ENCODE peak calls at places on chromosomes 12 and 14, in eight cellular contexts. L is left lung; B is CD4-positive, alpha-beta T cell; Y is body of pancreas; O is prostate gland; K is CD4-positive, alpha-beta memory T cell; R is left ventricle myocardium inferior; A is right atrium auricular region. C is an unnamed sample.

GRCh38 chr14:26173581-26173980 is 424.3 kb downstream of the NOVA1 start:
- DNase-seq in Y (no peak), B (no peak), A (no peak), K (no peak), O (no peak), L (no peak), R (no peak), C (no peak)

GRCh38 chr12:18502422-18502821 is 235.4 kb downstream of the PLCZ1 start:
- DNase-seq in K (no peak), R (no peak), A (no peak), L (no peak), O (no peak), Y (no peak), B (no peak), C (no peak)

GRCh38 chr12:102462803-102463499 is 17.4 kb downstream of the IGF1 start:
- DNase-seq in R (no peak), K (no peak), A (no peak), L (no peak), O (no peak), Y (no peak), B (no peak), C (no peak)

GRCh38 chr12:80769553-80770140 is 52.9 kb downstream of the MYF5 start:
- DNase-seq in B (no peak), O (no peak), R (no peak), A (no peak), L (no peak), K (no peak), Y (no peak), C (no peak)

GRCh38 chr12:65827827-65828231 is 3.5 kb downstream of the HMGA2 start:
- DNase-seq in Y (no peak), K (no peak), R (no peak), O (no peak), L (no peak), A (no peak), B (no peak), C (no peak)

GRCh38 chr12:988616-989015 is 2.4 kb upstream of the ERC1 start:
- DNase-seq in K (no peak), R (no peak), A (no peak), O (no peak), L (no peak), B (no peak), Y (no peak), C (no peak)

GRCh38 chr14:85380891-85381290 is 149.1 kb upstream of the FLRT2 start:
- DNase-seq in Y (no peak), O (no peak), R (no peak), K (no peak), B (no peak), L (no peak), A (no peak), C (no peak)

GRCh38 chr14:90266441-90267154 is 10.2 kb downstream of the PSMC1 start:
- DNase-seq in K (no peak), A (peak; percentile 49), Y (no peak), O (no peak), B (no peak), R (no peak), L (no peak), C (no peak)

GRCh38 chr14:103094406-103095209 is at the start of gene EXOC3L4:
- DNase-seq in A (no peak), L (peak; percentile 65), O (no peak), R (no peak), B (no peak), K (no peak), Y (no peak), C (no peak)

GRCh38 chr12:12714276-12715001 is 2.7 kb upstream of the CDKN1B start:
- DNase-seq in L (no peak), Y (peak; percentile 56), R (no peak), B (peak; percentile 63), O (peak; percentile 59), K (peak; percentile 83), A (no peak), C (peak; percentile 46)

GRCh38 chr12:103632554-103633216 is 45.6 kb downstream of the STAB2 start:
- DNase-seq in R (no peak), A (peak; percentile 58), B (peak; percentile 2), L (peak; percentile 57), O (peak; percentile 16), Y (peak; percentile 18), K (peak; percentile 8), C (peak; percentile 9)

GRCh38 chr12:113788020-113788856 is 177.9 kb downstream of the RBM19 start:
- DNase-seq in R (no peak), K (no peak), O (no peak), L (no peak), B (no peak), Y (no peak), A (no peak), C (no peak)

GRCh38 chr12:91866566-91866965 is 279.1 kb downstream of the BTG1 start:
- DNase-seq in L (no peak), Y (no peak), A (no peak), B (no peak), K (no peak), R (no peak), O (no peak), C (no peak)

GRCh38 chr14:99266181-99267178 is 5.5 kb downstream of the BCL11B start:
- DNase-seq in Y (peak; percentile 70), A (peak; percentile 73), B (peak; percentile 88), R (peak; percentile 68), O (peak; percentile 78), K (peak; percentile 87), L (peak; percentile 94), C (peak; percentile 76)

GRCh38 chr12:53750812-53751335 is 905 bp downstream of the CISTR start:
- DNase-seq in R (peak; percentile 32), B (no peak), Y (peak; percentile 48), A (no peak), L (no peak), O (no peak), K (peak; percentile 28), C (no peak)

GRCh38 chr14:53880761-53881160 is 75.9 kb downstream of the BMP4 start:
- DNase-seq in L (no peak), Y (no peak), R (no peak), K (no peak), A (no peak), B (no peak), O (no peak), C (no peak)

GRCh38 chr14:36508418-36509051 is 11.5 kb downstream of the NKX2-1 start:
- DNase-seq in K (no peak), A (no peak), B (no peak), Y (no peak), O (no peak), R (no peak), L (peak; percentile 86), C (no peak)

GRCh38 chr12:16036073-16036472 is 124.9 kb downstream of the DERA start:
- DNase-seq in L (no peak), R (no peak), Y (no peak), O (no peak), K (no peak), B (no peak), A (no peak), C (no peak)

GRCh38 chr12:65501093-65501621 is 222.7 kb downstream of the MSRB3 start:
- DNase-seq in A (no peak), K (no peak), Y (peak; percentile 19), O (no peak), R (peak; percentile 79), L (no peak), B (no peak), C (no peak)

GRCh38 chr14:23544511-23545447 is 6.8 kb downstream of the ZFHX2 start:
- DNase-seq in A (peak; percentile 73), R (peak; percentile 61), Y (no peak), L (peak; percentile 71), B (no peak), O (no peak), K (no peak), C (no peak)

GRCh38 chr14:22648506-22648905 is 4.4 kb upstream of the OR6J1 start:
- DNase-seq in B (no peak), A (no peak), Y (no peak), K (no peak), L (no peak), R (no peak), O (no peak), C (no peak)

GRCh38 chr14:24339284-24340151 is at the start of gene RIPK3:
- DNase-seq in B (peak; percentile 74), R (peak; percentile 47), K (peak; percentile 68), Y (peak; percentile 63), A (no peak), L (peak; percentile 94), O (no peak), C (peak; percentile 51)

GRCh38 chr14:28157887-28158791 is 608.4 kb upstream of the FOXG1 start:
- DNase-seq in O (no peak), L (peak; percentile 69), A (no peak), Y (no peak), K (no peak), R (no peak), B (no peak), C (no peak)

GRCh38 chr12:37672655-37673260 is 643.8 kb upstream of the ALG10B start:
- DNase-seq in K (no peak), O (no peak), R (no peak), Y (no peak), B (no peak), A (no peak), L (no peak), C (no peak)
- H3K9me3 ChIP-seq in K (no peaks in the 10 kb centered on the region), O (no peaks in the 10 kb centered on the region), R (peaks cover 32% of the 10 kb centered on the region), Y (no peaks in the 10 kb centered on the region), B (no peaks in the 10 kb centered on the region), A (no peaks in the 10 kb centered on the region), L (no peaks in the 10 kb centered on the region), C (no peaks in the 10 kb centered on the region)

DNA sequence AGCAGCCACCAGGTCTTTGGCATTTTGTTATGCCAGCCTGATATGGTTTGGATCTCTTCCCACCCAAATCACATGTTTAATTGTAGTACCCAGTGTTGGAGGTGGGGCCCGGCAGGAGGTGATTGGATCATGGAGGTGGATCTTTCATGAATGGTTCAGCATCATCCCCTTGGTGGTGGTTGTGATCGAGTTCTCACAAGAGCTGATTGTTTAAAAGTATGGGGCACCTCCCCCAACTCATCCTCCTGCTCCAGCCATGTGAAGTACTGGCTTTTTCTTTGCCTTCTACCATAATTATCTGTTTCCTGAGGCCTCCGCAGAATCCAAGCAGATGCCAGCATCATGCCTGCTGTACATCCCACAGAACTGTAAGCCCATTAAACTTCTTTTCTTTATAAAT is 12.8 kb upstream of the PRKD1 start:
- DNase-seq in K (no peak), L (no peak), R (no peak), O (no peak), A (no peak), B (no peak), Y (no peak), C (no peak)
- H3K9me3 ChIP-seq in K (peaks cover 5% of the 10 kb centered on the region), L (no peaks in the 10 kb centered on the region), R (peaks cover 17% of the 10 kb centered on the region), O (no peaks in the 10 kb centered on the region), A (no peaks in the 10 kb centered on the region), B (peaks cover 3% of the 10 kb centered on the region), Y (no peaks in the 10 kb centered on the region), C (no peaks in the 10 kb centered on the region)

DNA sequence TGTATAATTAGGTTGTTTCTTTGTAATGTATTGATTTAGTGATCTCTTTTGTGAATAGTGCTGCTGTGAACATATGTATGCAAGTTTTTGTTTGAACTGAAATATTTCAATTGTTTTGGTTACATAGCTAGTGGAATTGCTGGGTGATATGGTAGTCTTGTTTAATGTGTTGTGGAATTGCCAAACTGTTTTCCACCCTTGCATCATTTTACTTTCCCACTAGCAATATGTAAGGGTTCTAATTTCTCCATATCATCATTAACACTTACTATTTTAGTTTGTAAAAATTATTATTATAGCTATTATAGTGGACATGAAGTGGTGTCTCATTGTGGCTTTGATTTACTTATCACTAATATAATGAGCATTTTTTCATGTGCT is 5.9 kb downstream of the G2E3 start:
- DNase-seq in K (no peak), R (no peak), O (no peak), A (no peak), B (no peak), Y (no peak), L (no peak), C (no peak)
- H3K9me3 ChIP-seq in K (no peaks in the 10 kb centered on the region), R (no peaks in the 10 kb centered on the region), O (no peaks in the 10 kb centered on the region), A (no peaks in the 10 kb centered on the region), B (no peaks in the 10 kb centered on the region), Y (no peaks in the 10 kb centered on the region), L (no peaks in the 10 kb centered on the region), C (no peaks in the 10 kb centered on the region)

GRCh38 chr14:105925615-105926414 is 399.4 kb downstream of the TMEM121 start:
- DNase-seq in Y (no peak), A (no peak), R (no peak), L (peak; percentile 30), B (no peak), O (no peak), K (no peak), C (no peak)
- H3K9me3 ChIP-seq in Y (no peaks in the 10 kb centered on the region), A (peaks cover 12% of the 10 kb centered on the region), R (peaks cover 30% of the 10 kb centered on the region), L (no peaks in the 10 kb centered on the region), B (no peaks in the 10 kb centered on the region), O (no peaks in the 10 kb centered on the region), K (no peaks in the 10 kb centered on the region), C (no peaks in the 10 kb centered on the region)

C was measured in T-helper 17 cell.